ENCODE peak calls at places on chromosome 18, in seven cellular contexts. One of them, this sample, is unnamed.

GRCh38 chr18:74082476-74083070 is 65.1 kb downstream of the FBXO15 start:
- DNase-seq in HepG2: peak; percentile 65
- DNase-seq in GM12878: peak; percentile 1
- DNase-seq in K562: peak; percentile 9
- DNase-seq in SK-N-SH: peak; percentile 66
- DNase-seq in H1: peak; percentile 77
- DNase-seq in HCT116: peak; percentile 24
- DNase-seq in this sample: peak; percentile 20

GRCh38 chr18:74775239-74775638 is 177.6 kb downstream of the ZNF407 start:
- DNase-seq in HCT116: no peak
- DNase-seq in K562: no peak
- DNase-seq in GM12878: no peak
- DNase-seq in HepG2: no peak
- DNase-seq in SK-N-SH: no peak
- DNase-seq in H1: no peak
- DNase-seq in this sample: no peak

GRCh38 chr18:70220628-70221027 is 15.1 kb upstream of the RTTN start:
- DNase-seq in K562: no peak
- DNase-seq in GM12878: no peak
- DNase-seq in HCT116: no peak
- DNase-seq in H1: no peak
- DNase-seq in SK-N-SH: no peak
- DNase-seq in HepG2: no peak
- DNase-seq in this sample: no peak

GRCh38 chr18:60549338-60549960 is 176.9 kb upstream of the MC4R start:
- DNase-seq in HepG2: peak; percentile 44
- DNase-seq in H1: no peak
- DNase-seq in SK-N-SH: peak; percentile 43
- DNase-seq in HCT116: peak; percentile 66
- DNase-seq in K562: peak; percentile 10
- DNase-seq in GM12878: no peak
- DNase-seq in this sample: peak; percentile 50

GRCh38 chr18:58249677-58250076 is 205.7 kb downstream of the NEDD4L start:
- DNase-seq in GM12878: no peak
- DNase-seq in HepG2: no peak
- DNase-seq in K562: no peak
- DNase-seq in SK-N-SH: peak; percentile 62
- DNase-seq in H1: no peak
- DNase-seq in HCT116: no peak
- DNase-seq in this sample: no peak

GRCh38 chr18:74732380-74732779 is 134.7 kb downstream of the ZNF407 start:
- DNase-seq in GM12878: no peak
- DNase-seq in HepG2: no peak
- DNase-seq in K562: no peak
- DNase-seq in H1: no peak
- DNase-seq in SK-N-SH: no peak
- DNase-seq in HCT116: no peak
- DNase-seq in this sample: no peak

GRCh38 chr18:63904694-63905093 is 3.1 kb upstream of the SERPINB10 start:
- DNase-seq in H1: no peak
- DNase-seq in HCT116: no peak
- DNase-seq in K562: no peak
- DNase-seq in HepG2: no peak
- DNase-seq in SK-N-SH: no peak
- DNase-seq in GM12878: no peak
- DNase-seq in this sample: no peak

GRCh38 chr18:79572848-79573451 is 106.7 kb upstream of the CTDP1 start:
- DNase-seq in SK-N-SH: no peak
- DNase-seq in K562: no peak
- DNase-seq in HepG2: no peak
- DNase-seq in H1: peak; percentile 24
- DNase-seq in GM12878: no peak
- DNase-seq in HCT116: no peak
- DNase-seq in this sample: no peak

GRCh38 chr18:30763913-30764350 is 278.6 kb downstream of the DSC3 start:
- DNase-seq in GM12878: no peak
- DNase-seq in K562: no peak
- DNase-seq in HepG2: no peak
- DNase-seq in SK-N-SH: no peak
- DNase-seq in HCT116: no peak
- DNase-seq in H1: no peak
- DNase-seq in this sample: no peak

GRCh38 chr18:51151568-51152511 is 45.6 kb downstream of the MEX3C start:
- DNase-seq in HepG2: no peak
- DNase-seq in GM12878: no peak
- DNase-seq in HCT116: no peak
- DNase-seq in K562: no peak
- DNase-seq in H1: no peak
- DNase-seq in SK-N-SH: no peak
- DNase-seq in this sample: no peak

GRCh38 chr18:3281456-3282400 is 19.8 kb downstream of the MYL12B start:
- DNase-seq in HepG2: peak; percentile 67
- DNase-seq in H1: no peak
- DNase-seq in SK-N-SH: peak; percentile 59
- DNase-seq in GM12878: no peak
- DNase-seq in HCT116: peak; percentile 78
- DNase-seq in K562: peak; percentile 72
- DNase-seq in this sample: peak; percentile 84

GRCh38 chr18:58132595-58133191 is 88.7 kb downstream of the NEDD4L start:
- DNase-seq in HCT116: no peak
- DNase-seq in SK-N-SH: no peak
- DNase-seq in H1: no peak
- DNase-seq in K562: no peak
- DNase-seq in GM12878: no peak
- DNase-seq in HepG2: peak; percentile 55
- DNase-seq in this sample: no peak

GRCh38 chr18:9055185-9055584 is 47.3 kb upstream of the NDUFV2 start:
- DNase-seq in HCT116: peak; percentile 40
- DNase-seq in GM12878: no peak
- DNase-seq in H1: no peak
- DNase-seq in HepG2: no peak
- DNase-seq in K562: peak; percentile 41
- DNase-seq in SK-N-SH: peak; percentile 22
- DNase-seq in this sample: peak; percentile 22

GRCh38 chr18:9482790-9483189 is 7.5 kb downstream of the RALBP1 start:
- DNase-seq in H1: no peak
- DNase-seq in HCT116: no peak
- DNase-seq in SK-N-SH: peak; percentile 17
- DNase-seq in K562: no peak
- DNase-seq in GM12878: no peak
- DNase-seq in HepG2: no peak
- DNase-seq in this sample: no peak

GRCh38 chr18:39302481-39302880 is 1736.9 kb upstream of the CELF4 start:
- DNase-seq in H1: no peak
- DNase-seq in HepG2: no peak
- DNase-seq in K562: no peak
- DNase-seq in GM12878: no peak
- DNase-seq in SK-N-SH: no peak
- DNase-seq in HCT116: no peak
- DNase-seq in this sample: no peak

GRCh38 chr18:76396792-76397191 is 98.2 kb downstream of the ZNF516 start:
- DNase-seq in HCT116: no peak
- DNase-seq in HepG2: no peak
- DNase-seq in SK-N-SH: no peak
- DNase-seq in K562: no peak
- DNase-seq in H1: no peak
- DNase-seq in GM12878: no peak
- DNase-seq in this sample: no peak

GRCh38 chr18:34970106-34970505 is 71.1 kb upstream of the MAPRE2 start:
- DNase-seq in K562: no peak
- DNase-seq in SK-N-SH: no peak
- DNase-seq in HCT116: no peak
- DNase-seq in HepG2: no peak
- DNase-seq in GM12878: no peak
- DNase-seq in H1: no peak
- DNase-seq in this sample: no peak

GRCh38 chr18:13915973-13916372 is 637 bp upstream of the MC2R start:
- DNase-seq in K562: no peak
- DNase-seq in HCT116: no peak
- DNase-seq in SK-N-SH: no peak
- DNase-seq in H1: peak; percentile 29
- DNase-seq in HepG2: peak; percentile 24
- DNase-seq in GM12878: no peak
- DNase-seq in this sample: no peak
- TF ChIP-seq SIN3A in K562: no peak
- TF ChIP-seq SIN3A in HCT116: no peak
- TF ChIP-seq SIN3A in SK-N-SH: no peak
- TF ChIP-seq SIN3A in H1: no peak
- TF ChIP-seq SIN3A in HepG2: no peak
- TF ChIP-seq SIN3A in GM12878: no peak
- TF ChIP-seq SIN3A in this sample: no peak

GRCh38 chr18:45958027-45958426 is 9.1 kb downstream of the EPG5 start:
- DNase-seq in HCT116: no peak
- DNase-seq in GM12878: no peak
- DNase-seq in HepG2: no peak
- DNase-seq in K562: no peak
- DNase-seq in SK-N-SH: no peak
- DNase-seq in H1: no peak
- DNase-seq in this sample: no peak

GRCh38 chr18:45962866-45963265 is 4.3 kb downstream of the EPG5 start:
- DNase-seq in GM12878: no peak
- DNase-seq in HCT116: no peak
- DNase-seq in K562: no peak
- DNase-seq in SK-N-SH: no peak
- DNase-seq in HepG2: no peak
- DNase-seq in H1: no peak
- DNase-seq in this sample: no peak

GRCh38 chr18:45958730-45959129 is 8.4 kb downstream of the EPG5 start:
- DNase-seq in K562: no peak
- DNase-seq in HCT116: no peak
- DNase-seq in H1: no peak
- DNase-seq in SK-N-SH: no peak
- DNase-seq in GM12878: no peak
- DNase-seq in HepG2: no peak
- DNase-seq in this sample: no peak

GRCh38 chr18:45967007-45967706 is at the start of gene EPG5:
- DNase-seq in K562: peak; percentile 88
- DNase-seq in HepG2: peak; percentile 93
- DNase-seq in SK-N-SH: peak; percentile 95
- DNase-seq in GM12878: peak; percentile 68
- DNase-seq in H1: peak; percentile 97
- DNase-seq in HCT116: peak; percentile 94
- DNase-seq in this sample: no peak

GRCh38 chr18:45962461-45962860 is 4.7 kb downstream of the EPG5 start:
- DNase-seq in HCT116: no peak
- DNase-seq in GM12878: peak; percentile 30
- DNase-seq in K562: no peak
- DNase-seq in H1: no peak
- DNase-seq in SK-N-SH: no peak
- DNase-seq in HepG2: peak; percentile 45
- DNase-seq in this sample: no peak
- H3K4me1 ChIP-seq in HCT116: peaks cover 6% of the 10 kb centered on the region
- H3K4me1 ChIP-seq in GM12878: no peaks in the 10 kb centered on the region
- H3K4me1 ChIP-seq in K562: no peaks in the 10 kb centered on the region
- H3K4me1 ChIP-seq in H1: no peaks in the 10 kb centered on the region
- H3K4me1 ChIP-seq in SK-N-SH: peaks cover 57% of the 10 kb centered on the region
- H3K4me1 ChIP-seq in HepG2: peaks cover 27% of the 10 kb centered on the region
- H3K4me1 ChIP-seq in this sample: peaks cover 3% of the 10 kb centered on the region

DNA sequence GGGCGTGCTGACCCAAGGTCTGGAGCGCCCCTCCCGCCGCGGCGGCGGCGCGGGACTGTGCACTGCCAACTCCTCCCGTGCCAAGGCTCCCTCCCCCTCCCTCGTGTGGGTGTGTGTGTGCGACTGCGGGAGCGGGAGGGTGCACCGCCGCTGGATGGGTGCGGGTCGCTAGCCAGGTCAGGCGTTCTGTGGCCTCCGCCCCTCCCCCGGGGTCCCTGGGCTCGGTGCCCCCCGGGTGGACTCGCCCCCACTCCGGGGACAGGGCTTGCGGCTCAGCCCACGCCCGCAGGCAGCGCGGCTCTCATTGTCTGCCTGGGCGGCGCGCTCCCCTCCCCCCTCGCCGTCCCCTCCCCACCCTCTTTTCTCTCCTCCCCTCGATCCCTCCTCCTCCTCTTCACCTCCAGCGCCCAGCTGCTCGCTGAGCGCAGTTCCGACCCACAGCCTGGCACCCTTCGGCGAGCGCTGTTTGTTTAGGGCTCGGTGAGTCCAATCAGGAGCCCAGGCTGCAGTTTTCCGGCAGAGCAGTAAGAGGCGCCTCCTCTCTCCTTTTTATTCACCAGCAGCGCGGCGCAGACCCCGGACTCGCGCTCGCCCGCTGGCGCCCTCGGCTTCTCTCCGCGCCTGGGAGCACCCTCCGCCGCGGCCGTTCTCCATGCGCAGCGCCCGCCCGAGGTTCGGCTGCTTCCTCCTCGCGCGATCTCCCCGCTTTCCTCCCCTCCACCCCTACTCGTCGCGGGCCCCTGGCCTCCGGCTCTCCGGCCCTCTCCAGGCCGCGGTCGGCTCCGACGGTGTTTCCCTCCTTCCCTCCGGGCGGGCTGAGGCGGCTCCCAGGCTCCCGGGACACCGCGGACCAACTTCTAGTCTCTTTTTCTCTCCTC is at the start of gene GATA6:
- DNase-seq in SK-N-SH: peak; percentile 69
- DNase-seq in GM12878: no peak
- DNase-seq in HCT116: peak; percentile 85
- DNase-seq in K562: peak; percentile 80
- DNase-seq in HepG2: peak; percentile 84
- DNase-seq in H1: peak; percentile 87
- DNase-seq in this sample: peak; percentile 27
- TF ChIP-seq CTCF in SK-N-SH: peak; percentile 45
- TF ChIP-seq CTCF in GM12878: peak; percentile 17
- TF ChIP-seq CTCF in HCT116: peak; percentile 24
- TF ChIP-seq CTCF in K562: peak; percentile 54
- TF ChIP-seq CTCF in HepG2: peak; percentile 76
- TF ChIP-seq CTCF in H1: no peak
- TF ChIP-seq CTCF in this sample: peak; percentile 69

GRCh38 chr18:53785811-53786210 is 438.7 kb downstream of the MBD2 start:
- DNase-seq in HepG2: no peak
- DNase-seq in HCT116: no peak
- DNase-seq in SK-N-SH: no peak
- DNase-seq in GM12878: no peak
- DNase-seq in H1: no peak
- DNase-seq in K562: no peak
- DNase-seq in this sample: no peak

DNA sequence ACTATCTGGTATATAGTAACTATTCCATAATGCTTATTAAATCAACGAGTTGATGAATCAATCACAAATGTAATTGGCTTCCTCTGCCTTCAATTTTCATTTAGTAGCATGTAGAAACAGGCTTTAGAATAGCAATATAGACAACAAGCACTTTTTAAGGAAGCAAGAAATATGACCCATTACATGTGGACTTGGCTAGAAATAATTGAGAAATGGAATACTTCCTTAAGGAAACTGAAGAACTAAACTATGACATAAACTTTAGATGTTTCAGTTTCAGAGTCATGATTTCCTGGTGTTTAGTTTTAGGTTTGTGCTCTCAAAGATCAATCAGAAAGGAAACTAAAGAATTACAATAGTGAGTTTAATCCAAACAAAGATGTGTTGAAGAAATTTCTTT is 443.8 kb downstream of the MBD2 start:
- DNase-seq in HepG2: no peak
- DNase-seq in H1: no peak
- DNase-seq in HCT116: no peak
- DNase-seq in K562: no peak
- DNase-seq in GM12878: no peak
- DNase-seq in SK-N-SH: no peak
- DNase-seq in this sample: no peak
- TF ChIP-seq SIN3A in HepG2: no peak
- TF ChIP-seq SIN3A in H1: no peak
- TF ChIP-seq SIN3A in HCT116: no peak
- TF ChIP-seq SIN3A in K562: no peak
- TF ChIP-seq SIN3A in GM12878: no peak
- TF ChIP-seq SIN3A in SK-N-SH: no peak
- TF ChIP-seq SIN3A in this sample: no peak

This sample was measured in Panc1.